ENCODE peak calls at places on chromosomes 16 and 17, in eight cellular contexts. N is OCI-LY7, I is DND-41, P is brain microvascular endothelial cell, L is K562, Y is adrenal gland, A is uterus, V is psoas muscle. E is an unnamed sample.

GRCh38 chr16:21208429-21208828 is 2.9 kb downstream of the ZP2 start:
- DNase-seq in N (no peak), I (no peak), P (no peak), L (no peak), Y (no peak), A (no peak), V (no peak), E (no peak)

GRCh38 chr16:85372627-85373372 is 240.3 kb upstream of the GSE1 start:
- DNase-seq in N (no peak), I (peak; percentile 51), P (peak; percentile 68), L (peak; percentile 56), Y (peak; percentile 89), A (no peak), V (peak; percentile 80), E (no peak)

GRCh38 chr17:15456486-15456885 is 10.9 kb downstream of the CDRT4 start:
- DNase-seq in N (no peak), I (no peak), P (no peak), L (no peak), Y (no peak), A (peak; percentile 27), V (peak; percentile 90), E (no peak)

GRCh38 chr16:86723699-86724098 is 145.3 kb downstream of the FOXL1 start:
- DNase-seq in N (no peak), I (no peak), P (no peak), L (peak; percentile 25), Y (no peak), A (no peak), V (peak; percentile 9), E (no peak)

GRCh38 chr16:23829454-23829853 is 6.3 kb upstream of the PRKCB start:
- DNase-seq in N (no peak), I (no peak), P (no peak), L (no peak), Y (no peak), A (no peak), V (no peak), E (no peak)

GRCh38 chr16:11253995-11254912 is 1.8 kb downstream of the SOCS1 start:
- DNase-seq in N (peak; percentile 75), I (peak; percentile 52), P (no peak), L (peak; percentile 29), Y (no peak), A (no peak), V (no peak), E (no peak)

GRCh38 chr17:78128616-78129384 is at the start of gene TMC6:
- DNase-seq in N (peak; percentile 86), I (peak; percentile 83), P (no peak), L (peak; percentile 93), Y (no peak), A (no peak), V (peak; percentile 64), E (no peak)

GRCh38 chr16:84806256-84806889 is 13.4 kb upstream of the CRISPLD2 start:
- DNase-seq in N (no peak), I (no peak), P (peak; percentile 96), L (peak; percentile 71), Y (peak; percentile 35), A (no peak), V (peak; percentile 77), E (no peak)

GRCh38 chr17:42337442-42337841 is 49.1 kb downstream of the STAT5A start:
- DNase-seq in N (no peak), I (no peak), P (peak; percentile 83), L (no peak), Y (no peak), A (no peak), V (no peak), E (no peak)

GRCh38 chr17:7478276-7479138 is 924 bp downstream of the ZBTB4 start:
- DNase-seq in N (no peak), I (peak; percentile 64), P (no peak), L (peak; percentile 67), Y (no peak), A (peak; percentile 63), V (peak; percentile 79), E (peak; percentile 56)

GRCh38 chr17:76997981-76998531 is 129.9 kb downstream of the MGAT5B start:
- DNase-seq in N (peak; percentile 95), I (peak; percentile 84), P (no peak), L (no peak), Y (no peak), A (no peak), V (no peak), E (no peak)

GRCh38 chr17:54944796-54945195 is 23.7 kb downstream of the COX11 start:
- DNase-seq in N (no peak), I (no peak), P (peak; percentile 36), L (no peak), Y (no peak), A (no peak), V (no peak), E (no peak)

GRCh38 chr17:71634376-71634775 is 486.4 kb upstream of the SOX9 start:
- DNase-seq in N (no peak), I (no peak), P (no peak), L (no peak), Y (no peak), A (no peak), V (no peak), E (no peak)

GRCh38 chr16:8655184-8655717 is 19.2 kb upstream of the ABAT start:
- DNase-seq in N (peak; percentile 56), I (no peak), P (peak; percentile 14), L (no peak), Y (peak; percentile 28), A (no peak), V (no peak), E (no peak)

GRCh38 chr16:89960966-89961365 is 12.4 kb downstream of the DEF8 start:
- DNase-seq in N (no peak), I (no peak), P (no peak), L (no peak), Y (no peak), A (no peak), V (no peak), E (no peak)

GRCh38 chr17:68054296-68054900 is 18.9 kb downstream of the KPNA2 start:
- DNase-seq in N (no peak), I (no peak), P (peak; percentile 45), L (no peak), Y (no peak), A (peak; percentile 36), V (no peak), E (peak; percentile 7)

DNA sequence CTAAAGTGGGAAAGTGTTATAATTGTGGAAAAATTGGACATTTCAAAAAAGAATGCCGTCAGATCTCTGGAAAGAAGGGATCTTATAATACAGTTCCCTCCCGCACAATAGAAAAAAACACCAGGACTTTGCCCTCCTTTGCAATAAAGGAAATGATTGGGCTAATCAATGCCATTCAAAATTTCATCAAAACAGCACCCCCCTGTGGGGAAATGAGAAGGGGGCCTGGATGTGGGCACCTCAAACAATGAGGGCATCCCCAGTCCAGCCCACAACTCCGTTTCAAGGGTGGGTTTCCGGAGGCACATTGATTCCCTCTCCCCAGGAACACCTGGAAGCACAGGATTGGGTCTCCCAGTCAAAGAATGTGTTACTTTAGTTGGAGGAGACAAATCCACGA is 26.1 kb downstream of the CD300LG start:
- DNase-seq in N (no peak), I (no peak), P (no peak), L (no peak), Y (no peak), A (no peak), V (no peak), E (no peak)
- TF ChIP-seq CTCF in N (peak; percentile 56), I (no peak), P (peak; percentile 22), L (no peak), Y (no peak), A (no peak), V (no peak), E (no peak)

DNA sequence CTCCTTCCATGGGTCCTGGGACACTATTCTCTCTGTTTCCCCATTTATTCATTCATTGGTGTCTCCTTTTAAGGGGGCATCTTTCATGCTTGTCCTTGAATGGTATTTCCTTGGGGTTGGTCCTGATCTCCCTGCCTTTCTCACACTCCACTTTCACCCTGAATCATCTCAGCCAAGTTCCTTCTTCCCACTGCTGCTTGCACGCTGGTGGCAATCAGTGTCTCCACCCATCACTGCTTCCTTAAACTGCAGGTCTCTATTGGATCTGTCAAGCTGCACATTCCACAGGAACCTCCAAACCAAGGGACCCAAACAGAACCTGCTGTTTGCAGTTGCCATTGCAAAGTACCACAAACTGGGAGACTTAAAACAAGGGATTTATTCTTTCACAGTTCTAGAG is 89.3 kb upstream of the SDK2 start:
- DNase-seq in N (no peak), I (no peak), P (no peak), L (no peak), Y (no peak), A (no peak), V (no peak), E (no peak)
- H3K27ac ChIP-seq in N (no peak overlapping the region), I (no peak overlapping the region), P (no peak overlapping the region), L (no peak overlapping the region), Y (no peak overlapping the region), A (no peak overlapping the region), V (no peak overlapping the region), E (no peak overlapping the region)

GRCh38 chr16:81273223-81273940 is 34.9 kb downstream of the BCO1 start:
- DNase-seq in N (no peak), I (no peak), P (no peak), L (no peak), Y (no peak), A (no peak), V (no peak), E (no peak)

GRCh38 chr16:81276323-81276722 is 37.8 kb downstream of the BCO1 start:
- DNase-seq in N (no peak), I (no peak), P (no peak), L (no peak), Y (no peak), A (no peak), V (no peak), E (peak; percentile 65)

GRCh38 chr16:81275064-81275532 is 36.6 kb downstream of the BCO1 start:
- DNase-seq in N (no peak), I (no peak), P (no peak), L (no peak), Y (no peak), A (no peak), V (no peak), E (no peak)

GRCh38 chr16:81277681-81278080 is 37.1 kb upstream of the GAN start:
- DNase-seq in N (no peak), I (no peak), P (no peak), L (no peak), Y (no peak), A (no peak), V (no peak), E (no peak)

DNA sequence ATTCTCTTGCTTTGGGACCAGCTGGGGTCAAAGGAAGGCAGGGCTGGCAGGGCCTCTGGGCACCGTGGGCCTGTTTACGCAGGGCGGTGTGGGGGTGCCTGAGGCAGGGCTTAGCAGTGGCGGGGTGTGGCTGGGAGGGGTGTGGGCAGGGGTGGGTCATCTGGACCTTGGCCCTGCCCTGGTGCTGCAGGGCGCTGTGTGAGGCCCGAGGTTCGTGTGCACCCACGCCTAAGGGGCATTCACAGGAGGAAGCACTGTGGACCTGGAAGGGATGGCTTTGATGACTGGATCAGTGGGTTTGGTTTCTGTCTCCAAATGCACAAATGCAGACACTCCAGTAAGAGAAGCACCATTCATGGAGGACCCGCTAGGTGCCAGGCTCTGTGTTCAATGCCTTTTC is 37.3 kb downstream of the BCO1 start:
- DNase-seq in N (no peak), I (no peak), P (no peak), L (no peak), Y (no peak), A (no peak), V (no peak), E (no peak)
- TF ChIP-seq CTCF in N (no peak), I (no peak), P (no peak), L (no peak), Y (no peak), A (no peak), V (no peak), E (no peak)

DNA sequence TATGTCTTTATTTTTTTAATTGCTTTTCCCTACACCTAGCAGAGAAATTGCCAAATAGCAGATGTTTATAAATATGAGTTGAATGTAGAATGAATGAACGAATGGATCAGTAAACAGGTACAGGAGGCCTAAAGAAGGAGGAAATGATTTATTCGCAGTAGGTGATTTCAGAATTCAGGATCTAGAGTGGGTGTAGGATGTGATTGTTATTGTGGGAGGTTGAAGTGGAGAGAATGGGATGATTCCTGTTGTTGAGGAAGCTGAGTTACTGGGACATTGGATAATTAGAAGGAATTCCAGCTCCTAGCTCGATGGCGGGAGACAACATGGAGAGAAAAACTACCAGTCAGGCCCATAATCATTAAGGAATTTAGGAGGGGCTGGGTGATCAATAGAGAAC is 42.2 kb downstream of the MRTFB start:
- DNase-seq in N (no peak), I (no peak), P (no peak), L (no peak), Y (no peak), A (no peak), V (no peak), E (no peak)
- H3K27ac ChIP-seq in N (no peak overlapping the region), I (no peak overlapping the region), P (no peak overlapping the region), L (no peak overlapping the region), Y (no peak overlapping the region), A (peak overlapping the region; percentile 25), V (peak overlapping the region; percentile 76), E (no peak overlapping the region)

E was measured in dorsolateral prefrontal cortex.